ENCODE peak calls at places on chromosome 16, in five cellular contexts. One of them, this sample, is unnamed.
A peak's percentile ranks its signal among the peaks of the same experiment; 100 is the strongest.

GRCh38 chr16:76118344-76118743 is 158.9 kb upstream of the CNTNAP4 start:
- DNase-seq in activated T-cell treated with anti-CD3 and anti-CD28 coated beads, Interleukin-2, amount 50 U/mL, for 72 hours: no peak
- DNase-seq in Ammon's horn: no peak
- DNase-seq in stimulated activated CD4-positive, alpha-beta T cell treated with anti-CD3 and anti-CD28 coated beads, Interleukin-1b, Interleukin-23, amount 100 ng/mL, for 1 hour: no peak
- DNase-seq in left cardiac atrium: no peak
- DNase-seq in this sample: no peak

GRCh38 chr16:72922714-72923113 is 125.2 kb downstream of the ZFHX3 start:
- DNase-seq in Ammon's horn: no peak
- DNase-seq in left cardiac atrium: no peak
- DNase-seq in activated T-cell treated with anti-CD3 and anti-CD28 coated beads, Interleukin-2, amount 50 U/mL, for 72 hours: no peak
- DNase-seq in stimulated activated CD4-positive, alpha-beta T cell treated with anti-CD3 and anti-CD28 coated beads, Interleukin-1b, Interleukin-23, amount 100 ng/mL, for 1 hour: no peak
- DNase-seq in this sample: no peak

GRCh38 chr16:75181630-75182029 is 25.3 kb downstream of the CTRB2 start:
- DNase-seq in activated T-cell treated with anti-CD3 and anti-CD28 coated beads, Interleukin-2, amount 50 U/mL, for 72 hours: no peak
- DNase-seq in Ammon's horn: no peak
- DNase-seq in stimulated activated CD4-positive, alpha-beta T cell treated with anti-CD3 and anti-CD28 coated beads, Interleukin-1b, Interleukin-23, amount 100 ng/mL, for 1 hour: no peak
- DNase-seq in left cardiac atrium: no peak
- DNase-seq in this sample: no peak

GRCh38 chr16:70805787-70806186 is 4.8 kb upstream of the VAC14 start:
- DNase-seq in activated T-cell treated with anti-CD3 and anti-CD28 coated beads, Interleukin-2, amount 50 U/mL, for 72 hours: no peak
- DNase-seq in left cardiac atrium: no peak
- DNase-seq in Ammon's horn: no peak
- DNase-seq in stimulated activated CD4-positive, alpha-beta T cell treated with anti-CD3 and anti-CD28 coated beads, Interleukin-1b, Interleukin-23, amount 100 ng/mL, for 1 hour: no peak
- DNase-seq in this sample: no peak

GRCh38 chr16:20385844-20386832 is 18.4 kb downstream of the PDILT start:
- DNase-seq in activated T-cell treated with anti-CD3 and anti-CD28 coated beads, Interleukin-2, amount 50 U/mL, for 72 hours: peak; percentile 60
- DNase-seq in stimulated activated CD4-positive, alpha-beta T cell treated with anti-CD3 and anti-CD28 coated beads, Interleukin-1b, Interleukin-23, amount 100 ng/mL, for 1 hour: no peak
- DNase-seq in left cardiac atrium: peak; percentile 62
- DNase-seq in Ammon's horn: peak; percentile 77
- DNase-seq in this sample: no peak

GRCh38 chr16:73050115-73051099 is 2.5 kb upstream of the ZFHX3 start:
- DNase-seq in left cardiac atrium: no peak
- DNase-seq in stimulated activated CD4-positive, alpha-beta T cell treated with anti-CD3 and anti-CD28 coated beads, Interleukin-1b, Interleukin-23, amount 100 ng/mL, for 1 hour: no peak
- DNase-seq in activated T-cell treated with anti-CD3 and anti-CD28 coated beads, Interleukin-2, amount 50 U/mL, for 72 hours: no peak
- DNase-seq in Ammon's horn: no peak
- DNase-seq in this sample: no peak

GRCh38 chr16:24850289-24850931 is 4.6 kb downstream of the SLC5A11 start:
- DNase-seq in left cardiac atrium: no peak
- DNase-seq in activated T-cell treated with anti-CD3 and anti-CD28 coated beads, Interleukin-2, amount 50 U/mL, for 72 hours: peak; percentile 29
- DNase-seq in Ammon's horn: no peak
- DNase-seq in stimulated activated CD4-positive, alpha-beta T cell treated with anti-CD3 and anti-CD28 coated beads, Interleukin-1b, Interleukin-23, amount 100 ng/mL, for 1 hour: no peak
- DNase-seq in this sample: no peak

GRCh38 chr16:3327514-3327913 is 22.2 kb downstream of the ZNF75A start:
- DNase-seq in left cardiac atrium: no peak
- DNase-seq in activated T-cell treated with anti-CD3 and anti-CD28 coated beads, Interleukin-2, amount 50 U/mL, for 72 hours: no peak
- DNase-seq in stimulated activated CD4-positive, alpha-beta T cell treated with anti-CD3 and anti-CD28 coated beads, Interleukin-1b, Interleukin-23, amount 100 ng/mL, for 1 hour: no peak
- DNase-seq in Ammon's horn: no peak
- DNase-seq in this sample: no peak

GRCh38 chr16:4908854-4909401 is 28.0 kb downstream of the PPL start:
- DNase-seq in Ammon's horn: no peak
- DNase-seq in left cardiac atrium: no peak
- DNase-seq in activated T-cell treated with anti-CD3 and anti-CD28 coated beads, Interleukin-2, amount 50 U/mL, for 72 hours: no peak
- DNase-seq in stimulated activated CD4-positive, alpha-beta T cell treated with anti-CD3 and anti-CD28 coated beads, Interleukin-1b, Interleukin-23, amount 100 ng/mL, for 1 hour: no peak
- DNase-seq in this sample: no peak

GRCh38 chr16:57984443-57985203 is 13.7 kb upstream of the CNGB1 start:
- DNase-seq in activated T-cell treated with anti-CD3 and anti-CD28 coated beads, Interleukin-2, amount 50 U/mL, for 72 hours: peak; percentile 94
- DNase-seq in Ammon's horn: peak; percentile 56
- DNase-seq in left cardiac atrium: peak; percentile 92
- DNase-seq in stimulated activated CD4-positive, alpha-beta T cell treated with anti-CD3 and anti-CD28 coated beads, Interleukin-1b, Interleukin-23, amount 100 ng/mL, for 1 hour: peak; percentile 86
- DNase-seq in this sample: peak; percentile 26

GRCh38 chr16:84932691-84933090 is 78.6 kb downstream of the ZDHHC7 start:
- DNase-seq in activated T-cell treated with anti-CD3 and anti-CD28 coated beads, Interleukin-2, amount 50 U/mL, for 72 hours: no peak
- DNase-seq in left cardiac atrium: no peak
- DNase-seq in Ammon's horn: no peak
- DNase-seq in stimulated activated CD4-positive, alpha-beta T cell treated with anti-CD3 and anti-CD28 coated beads, Interleukin-1b, Interleukin-23, amount 100 ng/mL, for 1 hour: no peak
- DNase-seq in this sample: no peak

GRCh38 chr16:31214705-31215286 is 877 bp downstream of the TRIM72 start:
- DNase-seq in activated T-cell treated with anti-CD3 and anti-CD28 coated beads, Interleukin-2, amount 50 U/mL, for 72 hours: no peak
- DNase-seq in left cardiac atrium: no peak
- DNase-seq in Ammon's horn: no peak
- DNase-seq in stimulated activated CD4-positive, alpha-beta T cell treated with anti-CD3 and anti-CD28 coated beads, Interleukin-1b, Interleukin-23, amount 100 ng/mL, for 1 hour: no peak
- DNase-seq in this sample: no peak

GRCh38 chr16:397135-397661 is at the start of gene NME4:
- DNase-seq in Ammon's horn: no peak
- DNase-seq in stimulated activated CD4-positive, alpha-beta T cell treated with anti-CD3 and anti-CD28 coated beads, Interleukin-1b, Interleukin-23, amount 100 ng/mL, for 1 hour: no peak
- DNase-seq in activated T-cell treated with anti-CD3 and anti-CD28 coated beads, Interleukin-2, amount 50 U/mL, for 72 hours: peak; percentile 51
- DNase-seq in left cardiac atrium: peak; percentile 52
- DNase-seq in this sample: no peak

GRCh38 chr16:2252806-2253148 is 1.4 kb upstream of the ECI1 start:
- DNase-seq in Ammon's horn: no peak
- DNase-seq in activated T-cell treated with anti-CD3 and anti-CD28 coated beads, Interleukin-2, amount 50 U/mL, for 72 hours: no peak
- DNase-seq in left cardiac atrium: no peak
- DNase-seq in stimulated activated CD4-positive, alpha-beta T cell treated with anti-CD3 and anti-CD28 coated beads, Interleukin-1b, Interleukin-23, amount 100 ng/mL, for 1 hour: no peak
- DNase-seq in this sample: no peak

GRCh38 chr16:3089717-3090592 is 9.1 kb downstream of the ZSCAN10 start:
- DNase-seq in activated T-cell treated with anti-CD3 and anti-CD28 coated beads, Interleukin-2, amount 50 U/mL, for 72 hours: no peak
- DNase-seq in left cardiac atrium: no peak
- DNase-seq in Ammon's horn: no peak
- DNase-seq in stimulated activated CD4-positive, alpha-beta T cell treated with anti-CD3 and anti-CD28 coated beads, Interleukin-1b, Interleukin-23, amount 100 ng/mL, for 1 hour: no peak
- DNase-seq in this sample: no peak

GRCh38 chr16:25023541-25023940 is 8.4 kb upstream of the ARHGAP17 start:
- DNase-seq in left cardiac atrium: no peak
- DNase-seq in Ammon's horn: no peak
- DNase-seq in activated T-cell treated with anti-CD3 and anti-CD28 coated beads, Interleukin-2, amount 50 U/mL, for 72 hours: no peak
- DNase-seq in stimulated activated CD4-positive, alpha-beta T cell treated with anti-CD3 and anti-CD28 coated beads, Interleukin-1b, Interleukin-23, amount 100 ng/mL, for 1 hour: no peak
- DNase-seq in this sample: no peak

GRCh38 chr16:67926181-67926742 is 5.4 kb downstream of the CTRL start:
- DNase-seq in left cardiac atrium: no peak
- DNase-seq in activated T-cell treated with anti-CD3 and anti-CD28 coated beads, Interleukin-2, amount 50 U/mL, for 72 hours: no peak
- DNase-seq in stimulated activated CD4-positive, alpha-beta T cell treated with anti-CD3 and anti-CD28 coated beads, Interleukin-1b, Interleukin-23, amount 100 ng/mL, for 1 hour: no peak
- DNase-seq in Ammon's horn: peak; percentile 74
- DNase-seq in this sample: no peak

GRCh38 chr16:4093495-4094137 is 22.6 kb downstream of the ADCY9 start:
- DNase-seq in activated T-cell treated with anti-CD3 and anti-CD28 coated beads, Interleukin-2, amount 50 U/mL, for 72 hours: no peak
- DNase-seq in Ammon's horn: no peak
- DNase-seq in left cardiac atrium: peak; percentile 49
- DNase-seq in stimulated activated CD4-positive, alpha-beta T cell treated with anti-CD3 and anti-CD28 coated beads, Interleukin-1b, Interleukin-23, amount 100 ng/mL, for 1 hour: no peak
- DNase-seq in this sample: no peak

GRCh38 chr16:67345401-67345800 is 18.8 kb downstream of the LRRC36 start:
- DNase-seq in left cardiac atrium: no peak
- DNase-seq in stimulated activated CD4-positive, alpha-beta T cell treated with anti-CD3 and anti-CD28 coated beads, Interleukin-1b, Interleukin-23, amount 100 ng/mL, for 1 hour: no peak
- DNase-seq in Ammon's horn: no peak
- DNase-seq in activated T-cell treated with anti-CD3 and anti-CD28 coated beads, Interleukin-2, amount 50 U/mL, for 72 hours: no peak
- DNase-seq in this sample: no peak

GRCh38 chr16:4160663-4161436 is 44.6 kb upstream of the ADCY9 start:
- DNase-seq in stimulated activated CD4-positive, alpha-beta T cell treated with anti-CD3 and anti-CD28 coated beads, Interleukin-1b, Interleukin-23, amount 100 ng/mL, for 1 hour: no peak
- DNase-seq in left cardiac atrium: no peak
- DNase-seq in Ammon's horn: no peak
- DNase-seq in activated T-cell treated with anti-CD3 and anti-CD28 coated beads, Interleukin-2, amount 50 U/mL, for 72 hours: no peak
- DNase-seq in this sample: no peak

GRCh38 chr16:11151156-11151904 is 104.7 kb downstream of the SOCS1 start:
- DNase-seq in stimulated activated CD4-positive, alpha-beta T cell treated with anti-CD3 and anti-CD28 coated beads, Interleukin-1b, Interleukin-23, amount 100 ng/mL, for 1 hour: no peak
- DNase-seq in Ammon's horn: no peak
- DNase-seq in activated T-cell treated with anti-CD3 and anti-CD28 coated beads, Interleukin-2, amount 50 U/mL, for 72 hours: no peak
- DNase-seq in left cardiac atrium: no peak
- DNase-seq in this sample: no peak

GRCh38 chr16:17578921-17579876 is 108.4 kb upstream of the XYLT1 start:
- DNase-seq in left cardiac atrium: peak; percentile 45
- DNase-seq in stimulated activated CD4-positive, alpha-beta T cell treated with anti-CD3 and anti-CD28 coated beads, Interleukin-1b, Interleukin-23, amount 100 ng/mL, for 1 hour: peak; percentile 28
- DNase-seq in Ammon's horn: peak; percentile 80
- DNase-seq in activated T-cell treated with anti-CD3 and anti-CD28 coated beads, Interleukin-2, amount 50 U/mL, for 72 hours: peak; percentile 73
- DNase-seq in this sample: no peak

GRCh38 chr16:78007121-78007520 is 15.2 kb upstream of the CLEC3A start:
- DNase-seq in stimulated activated CD4-positive, alpha-beta T cell treated with anti-CD3 and anti-CD28 coated beads, Interleukin-1b, Interleukin-23, amount 100 ng/mL, for 1 hour: no peak
- DNase-seq in Ammon's horn: no peak
- DNase-seq in left cardiac atrium: no peak
- DNase-seq in activated T-cell treated with anti-CD3 and anti-CD28 coated beads, Interleukin-2, amount 50 U/mL, for 72 hours: no peak
- DNase-seq in this sample: no peak

GRCh38 chr16:89354325-89354724 is 136.0 kb downstream of the ANKRD11 start:
- DNase-seq in activated T-cell treated with anti-CD3 and anti-CD28 coated beads, Interleukin-2, amount 50 U/mL, for 72 hours: no peak
- DNase-seq in stimulated activated CD4-positive, alpha-beta T cell treated with anti-CD3 and anti-CD28 coated beads, Interleukin-1b, Interleukin-23, amount 100 ng/mL, for 1 hour: no peak
- DNase-seq in left cardiac atrium: no peak
- DNase-seq in Ammon's horn: no peak
- DNase-seq in this sample: no peak

GRCh38 chr16:23847938-23848337 is 12.2 kb downstream of the PRKCB start:
- DNase-seq in activated T-cell treated with anti-CD3 and anti-CD28 coated beads, Interleukin-2, amount 50 U/mL, for 72 hours: peak; percentile 64
- DNase-seq in left cardiac atrium: no peak
- DNase-seq in stimulated activated CD4-positive, alpha-beta T cell treated with anti-CD3 and anti-CD28 coated beads, Interleukin-1b, Interleukin-23, amount 100 ng/mL, for 1 hour: no peak
- DNase-seq in Ammon's horn: peak; percentile 26
- DNase-seq in this sample: no peak

GRCh38 chr16:4337540-4338088 is 13.5 kb downstream of the PAM16 start:
- DNase-seq in stimulated activated CD4-positive, alpha-beta T cell treated with anti-CD3 and anti-CD28 coated beads, Interleukin-1b, Interleukin-23, amount 100 ng/mL, for 1 hour: no peak
- DNase-seq in activated T-cell treated with anti-CD3 and anti-CD28 coated beads, Interleukin-2, amount 50 U/mL, for 72 hours: no peak
- DNase-seq in left cardiac atrium: no peak
- DNase-seq in Ammon's horn: no peak
- DNase-seq in this sample: no peak

GRCh38 chr16:48556913-48557351 is 53.0 kb downstream of the N4BP1 start:
- DNase-seq in Ammon's horn: no peak
- DNase-seq in stimulated activated CD4-positive, alpha-beta T cell treated with anti-CD3 and anti-CD28 coated beads, Interleukin-1b, Interleukin-23, amount 100 ng/mL, for 1 hour: no peak
- DNase-seq in activated T-cell treated with anti-CD3 and anti-CD28 coated beads, Interleukin-2, amount 50 U/mL, for 72 hours: peak; percentile 54
- DNase-seq in left cardiac atrium: no peak
- DNase-seq in this sample: no peak

GRCh38 chr16:86734559-86735480 is 156.5 kb downstream of the FOXL1 start:
- DNase-seq in Ammon's horn: no peak
- DNase-seq in left cardiac atrium: no peak
- DNase-seq in activated T-cell treated with anti-CD3 and anti-CD28 coated beads, Interleukin-2, amount 50 U/mL, for 72 hours: no peak
- DNase-seq in stimulated activated CD4-positive, alpha-beta T cell treated with anti-CD3 and anti-CD28 coated beads, Interleukin-1b, Interleukin-23, amount 100 ng/mL, for 1 hour: no peak
- DNase-seq in this sample: no peak